ENCODE peak calls at places on chromosomes 16 and 17, in five cellular contexts. I, F, A, W and K are unnamed samples.
A peak's percentile ranks its signal among the peaks of the same experiment; 100 is the strongest.

GRCh38 chr16:48444574-48444973 is 59.4 kb upstream of the SIAH1 start:
- DNase-seq in F (peak; percentile 95), I (no peak), W (peak; percentile 73), A (no peak), K (no peak)

GRCh38 chr16:10878328-10878643 is 1.3 kb downstream of the CIITA start:
- DNase-seq in A (no peak), W (no peak), I (no peak), F (no peak), K (no peak)

GRCh38 chr16:89785523-89786155 is 30.8 kb downstream of the FANCA start:
- DNase-seq in A (no peak), F (no peak), W (no peak), I (no peak), K (peak; percentile 10)

GRCh38 chr17:29710891-29711418 is 88.2 kb upstream of the CORO6 start:
- DNase-seq in I (peak; percentile 28), W (no peak), F (peak; percentile 47), A (no peak), K (no peak)

GRCh38 chr16:74320707-74321106 is 24.1 kb downstream of the PSMD7 start:
- DNase-seq in A (no peak), W (no peak), F (no peak), I (no peak), K (peak; percentile 71)

GRCh38 chr17:3738562-3739295 is 15.0 kb downstream of the HASPIN start:
- DNase-seq in A (no peak), I (no peak), W (no peak), F (no peak), K (peak; percentile 81)

GRCh38 chr16:23424292-23424958 is 28.6 kb downstream of the COG7 start:
- DNase-seq in F (no peak), A (no peak), I (no peak), W (peak; percentile 55), K (peak; percentile 15)

GRCh38 chr17:56629450-56630187 is 36.1 kb downstream of the NOG start:
- DNase-seq in A (no peak), I (no peak), W (peak; percentile 77), F (peak; percentile 3), K (peak; percentile 3)

GRCh38 chr17:74271902-74272563 is 2.0 kb upstream of the DNAI2 start:
- DNase-seq in I (peak; percentile 26), F (peak; percentile 55), A (peak; percentile 64), W (no peak), K (no peak)

GRCh38 chr16:84295203-84295850 is 649 bp downstream of the WFDC1 start:
- DNase-seq in F (no peak), W (no peak), A (no peak), I (no peak), K (no peak)

GRCh38 chr17:57372156-57372555 is 115.8 kb downstream of the MSI2 start:
- DNase-seq in F (peak; percentile 10), W (peak; percentile 80), A (no peak), I (no peak), K (no peak)

GRCh38 chr17:44167181-44167861 is 3.2 kb upstream of the ASB16 start:
- DNase-seq in F (no peak), A (no peak), W (no peak), I (no peak), K (no peak)

GRCh38 chr16:24815052-24815451 is 30.7 kb upstream of the SLC5A11 start:
- DNase-seq in I (no peak), F (no peak), W (no peak), A (no peak), K (no peak)

GRCh38 chr17:48626470-48627241 is 498 bp upstream of the HOXB9 start:
- DNase-seq in A (no peak), F (no peak), I (no peak), W (peak; percentile 86), K (no peak)

GRCh38 chr16:10981697-10982216 is 37.4 kb downstream of the CLEC16A start:
- DNase-seq in F (no peak), A (no peak), W (peak; percentile 21), I (no peak), K (no peak)

GRCh38 chr17:40450175-40450574 is 6.9 kb downstream of the IGFBP4 start:
- DNase-seq in A (no peak), W (peak; percentile 81), F (peak; percentile 55), I (no peak), K (peak; percentile 51)

GRCh38 chr17:82107341-82107860 is 9.4 kb upstream of the FASN start:
- DNase-seq in W (peak; percentile 62), I (no peak), F (no peak), A (peak; percentile 12), K (no peak)

GRCh38 chr17:79047291-79047920 is 23.4 kb downstream of the C1QTNF1 start:
- DNase-seq in F (no peak), A (no peak), W (no peak), I (no peak), K (no peak)

GRCh38 chr16:84844049-84844350 is 24.2 kb downstream of the CRISPLD2 start:
- DNase-seq in W (no peak), A (no peak), F (no peak), I (no peak), K (no peak)

GRCh38 chr16:75351183-75351582 is 82.1 kb downstream of the CFDP1 start:
- DNase-seq in A (no peak), W (peak; percentile 10), I (no peak), F (peak; percentile 73), K (no peak)

GRCh38 chr17:31427684-31428083 is 36.2 kb downstream of the RAB11FIP4 start:
- DNase-seq in F (no peak), A (no peak), W (no peak), I (no peak), K (no peak)

GRCh38 chr16:3690991-3691720 is 26.2 kb downstream of the TRAP1 start:
- DNase-seq in A (no peak), F (no peak), I (peak; percentile 30), W (no peak), K (no peak)

GRCh38 chr16:83176802-83177201 is 550.0 kb downstream of the CDH13 start:
- DNase-seq in W (no peak), F (no peak), I (no peak), A (no peak), K (no peak)

GRCh38 chr17:17107281-17107680 is 65.0 kb downstream of the MPRIP start:
- DNase-seq in I (no peak), A (peak; percentile 15), W (no peak), F (no peak), K (no peak)

GRCh38 chr17:17109231-17109630 is 67.0 kb downstream of the MPRIP start:
- DNase-seq in W (no peak), I (no peak), F (no peak), A (peak; percentile 14), K (no peak)

GRCh38 chr17:17108681-17109049 is 66.4 kb downstream of the MPRIP start:
- DNase-seq in A (peak; percentile 16), F (no peak), I (peak; percentile 41), W (no peak), K (no peak)

GRCh38 chr17:17106716-17107115 is 64.5 kb downstream of the MPRIP start:
- DNase-seq in I (no peak), F (peak; percentile 79), A (peak; percentile 11), W (no peak), K (no peak)

DNA sequence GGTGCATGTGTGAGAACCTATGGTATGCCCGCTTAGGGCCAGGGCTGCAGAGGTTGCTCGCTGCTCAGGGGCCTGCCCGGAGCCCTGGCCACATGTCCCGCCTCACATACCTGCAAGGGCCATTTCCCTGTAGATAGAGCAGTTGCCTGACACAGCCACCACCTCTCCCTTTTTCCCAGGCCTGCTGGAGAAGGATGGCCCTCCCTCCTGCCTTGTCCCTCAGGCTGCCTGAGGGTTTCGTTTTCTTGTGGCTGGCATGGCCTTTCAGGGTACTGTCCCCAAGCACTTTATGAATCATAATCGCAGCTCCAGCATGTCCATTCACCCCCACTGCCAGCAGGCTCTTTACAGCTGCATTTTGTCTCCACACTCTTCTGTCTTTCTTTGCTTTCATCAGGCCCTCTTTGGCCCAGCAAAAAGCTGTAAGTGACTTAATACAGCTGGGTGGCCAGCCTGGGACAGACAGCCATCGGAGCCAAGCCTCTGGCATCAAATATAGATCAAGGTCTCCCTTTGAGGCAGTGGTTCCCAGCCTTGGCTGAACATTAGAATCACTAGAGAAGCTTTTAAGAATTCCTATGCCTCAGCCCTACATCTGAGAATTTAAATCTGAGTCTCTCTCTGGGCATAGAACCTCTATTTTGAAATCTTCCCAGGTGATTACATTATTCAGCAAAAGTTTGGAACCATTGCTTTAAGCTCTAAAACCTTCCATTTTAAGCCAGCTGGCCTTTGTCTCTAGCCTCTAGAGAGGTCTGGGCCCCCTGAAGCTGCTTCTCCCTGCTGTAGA is 65.8 kb downstream of the MPRIP start:
- DNase-seq in A (peak; percentile 14), I (no peak), W (no peak), F (peak; percentile 60), K (no peak)
- H3K4me3 ChIP-seq in A (no peak overlapping the region), I (no peak overlapping the region), W (no peak overlapping the region), F (no peak overlapping the region), K (no peak overlapping the region)

GRCh38 chr17:59028328-59028727 is 78.4 kb downstream of the TRIM37 start:
- DNase-seq in A (no peak), W (no peak), F (no peak), I (no peak), K (no peak)
- TF ChIP-seq CTCF in A (no peak), W (no peak), F (no peak), I (no peak), K (no peak)

GRCh38 chr16:17469011-17469741 is 1.6 kb downstream of the XYLT1 start:
- DNase-seq in F (peak; percentile 67), I (peak; percentile 38), W (no peak), A (no peak), K (no peak)

GRCh38 chr16:17468611-17469010 is 2.1 kb downstream of the XYLT1 start:
- DNase-seq in A (no peak), W (no peak), I (no peak), F (no peak), K (no peak)

GRCh38 chr16:17469742-17470001 is 1.1 kb downstream of the XYLT1 start:
- DNase-seq in I (no peak), A (no peak), W (no peak), F (no peak), K (no peak)

GRCh38 chr16:17466876-17467275 is 3.9 kb downstream of the XYLT1 start:
- DNase-seq in A (no peak), W (no peak), F (no peak), I (no peak), K (no peak)

DNA sequence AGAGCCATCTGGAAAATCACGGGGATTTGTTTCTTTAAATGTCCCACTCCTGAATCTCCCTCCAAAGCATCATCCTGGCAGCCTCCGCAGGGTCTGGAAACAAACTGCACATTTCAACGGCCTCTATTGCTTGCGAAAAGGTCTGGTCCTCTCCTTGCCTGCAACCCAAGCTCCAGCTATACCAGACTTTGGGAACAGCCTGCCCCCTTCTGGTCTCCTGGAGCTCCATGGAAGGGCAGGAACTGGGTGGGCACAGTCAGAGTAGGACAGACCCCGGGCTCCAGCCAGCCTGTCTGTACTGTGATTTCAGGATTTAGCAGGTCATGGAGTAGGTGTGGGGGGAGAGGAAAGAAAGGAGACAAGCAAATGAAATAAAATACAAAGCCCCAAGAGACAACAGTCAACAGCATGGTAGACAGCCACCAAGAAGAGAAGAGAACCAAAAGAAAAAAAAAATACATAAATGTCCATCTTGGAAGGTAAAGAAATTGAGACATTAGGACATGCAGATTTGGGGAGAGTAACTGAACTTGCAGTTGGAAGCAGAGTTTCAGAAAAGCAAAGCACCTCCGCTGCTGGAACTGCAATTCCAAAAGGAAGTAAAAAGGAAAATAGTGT is 2.7 kb downstream of the XYLT1 start:
- DNase-seq in A (peak; percentile 54), I (peak; percentile 79), F (peak; percentile 85), W (peak; percentile 26), K (peak; percentile 78)
- H3K4me3 ChIP-seq in A (no peak overlapping the region), I (peak overlapping the region; percentile 85), F (peak overlapping the region; percentile 75), W (no peak overlapping the region), K (no peak overlapping the region)

DNA sequence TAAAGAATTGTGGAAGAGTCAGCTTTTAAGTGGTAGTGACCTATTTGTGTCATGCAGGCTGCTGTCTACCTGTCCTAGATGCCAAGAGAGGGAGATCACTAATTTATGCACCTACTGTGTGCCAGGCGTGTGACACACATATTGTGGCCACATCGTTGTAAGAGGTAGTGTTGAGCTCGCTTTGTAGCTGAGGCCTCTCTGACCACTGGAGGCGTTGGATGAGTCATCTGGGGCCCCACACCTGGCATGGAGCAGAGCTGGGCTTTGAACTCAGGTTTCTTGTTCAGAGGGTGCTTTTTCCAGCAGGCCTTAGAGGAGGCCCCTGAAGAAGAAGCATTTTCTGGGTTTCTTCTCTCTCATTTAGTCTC is 52.3 kb upstream of the LGALS9 start:
- DNase-seq in A (no peak), W (no peak), I (no peak), F (peak; percentile 37), K (no peak)
- TF ChIP-seq CTCF in A (no peak), W (no peak), I (no peak), F (no peak), K (no peak)